ENCODE peak calls at places on chromosomes 13 and 19, in eight cellular contexts. B, L, Y, X, M, D, W and E are unnamed samples.
A peak's percentile ranks its signal among the peaks of the same experiment; 100 is the strongest.

GRCh38 chr13:63190742-63191141 is 1775.1 kb upstream of the PCDH20 start:
- DNase-seq in B (peak; percentile 49), L (no peak), Y (no peak), X (no peak), M (no peak), D (no peak), W (no peak), E (no peak)

GRCh38 chr19:27774337-27774736 is 1438.6 kb downstream of the UQCRFS1 start:
- DNase-seq in B (no peak), L (no peak), Y (peak; percentile 84), X (no peak), M (no peak), D (no peak), W (no peak), E (no peak)

GRCh38 chr19:13128583-13128982 is 10.5 kb downstream of the NACC1 start:
- DNase-seq in B (no peak), L (no peak), Y (no peak), X (no peak), M (no peak), D (no peak), W (no peak), E (no peak)

GRCh38 chr19:3111586-3112247 is 17.6 kb downstream of the GNA11 start:
- DNase-seq in B (no peak), L (no peak), Y (no peak), X (no peak), M (no peak), D (no peak), W (no peak), E (no peak)

GRCh38 chr13:33927315-33927714 is 109.4 kb downstream of the RFC3 start:
- DNase-seq in B (peak; percentile 67), L (no peak), Y (no peak), X (no peak), M (no peak), D (no peak), W (no peak), E (no peak)

GRCh38 chr13:19822673-19823072 is 39.9 kb upstream of the PSPC1 start:
- DNase-seq in B (no peak), L (no peak), Y (no peak), X (no peak), M (no peak), D (no peak), W (no peak), E (no peak)

GRCh38 chr13:112583592-112584277 is 4.2 kb downstream of the TUBGCP3 start:
- DNase-seq in B (no peak), L (no peak), Y (no peak), X (no peak), M (no peak), D (no peak), W (no peak), E (peak; percentile 36)

GRCh38 chr19:46736544-46737274 is 9.1 kb upstream of the FKRP start:
- DNase-seq in B (no peak), L (no peak), Y (no peak), X (no peak), M (no peak), D (peak; percentile 61), W (no peak), E (no peak)

GRCh38 chr13:33197551-33197971 is 88.0 kb downstream of the STARD13 start:
- DNase-seq in B (no peak), L (no peak), Y (peak; percentile 48), X (no peak), M (no peak), D (no peak), W (no peak), E (no peak)

GRCh38 chr13:105510363-105510762 is 1025.1 kb downstream of the EFNB2 start:
- DNase-seq in B (no peak), L (no peak), Y (no peak), X (no peak), M (no peak), D (no peak), W (no peak), E (no peak)

GRCh38 chr13:30866692-30867669 is 39.1 kb upstream of the MEDAG start:
- DNase-seq in B (no peak), L (peak; percentile 50), Y (peak; percentile 21), X (no peak), M (no peak), D (no peak), W (no peak), E (no peak)

GRCh38 chr13:20219585-20219984 is 12.5 kb downstream of the GJB6 start:
- DNase-seq in B (no peak), L (no peak), Y (no peak), X (no peak), M (no peak), D (no peak), W (no peak), E (no peak)

GRCh38 chr13:111115841-111116500 is 861 bp downstream of the ARHGEF7 start:
- DNase-seq in B (peak; percentile 59), L (peak; percentile 80), Y (peak; percentile 67), X (no peak), M (peak; percentile 6), D (no peak), W (no peak), E (peak; percentile 45)

GRCh38 chr19:50290775-50291174 is 38.4 kb downstream of the KCNC3 start:
- DNase-seq in B (no peak), L (no peak), Y (no peak), X (no peak), M (no peak), D (no peak), W (no peak), E (no peak)

GRCh38 chr19:2351591-2351990 is 8.5 kb upstream of the TMPRSS9 start:
- DNase-seq in B (no peak), L (no peak), Y (no peak), X (no peak), M (no peak), D (no peak), W (no peak), E (no peak)

GRCh38 chr13:61253105-61253877 is 162.4 kb downstream of the PCDH20 start:
- DNase-seq in B (no peak), L (no peak), Y (no peak), X (no peak), M (no peak), D (no peak), W (no peak), E (no peak)

GRCh38 chr13:100399455-100399854 is 189.1 kb downstream of the GGACT start:
- DNase-seq in B (no peak), L (no peak), Y (no peak), X (no peak), M (no peak), D (no peak), W (no peak), E (no peak)

GRCh38 chr13:54185785-54186184 is 1157.2 kb downstream of the OLFM4 start:
- DNase-seq in B (no peak), L (no peak), Y (peak; percentile 80), X (no peak), M (no peak), D (no peak), W (no peak), E (no peak)

GRCh38 chr19:36245210-36246005 is 30.5 kb downstream of the ZNF146 start:
- DNase-seq in B (no peak), L (no peak), Y (peak; percentile 95), X (no peak), M (no peak), D (no peak), W (no peak), E (no peak)

GRCh38 chr13:24279706-24280105 is 29.7 kb upstream of the C1QTNF9 start:
- DNase-seq in B (no peak), L (no peak), Y (peak; percentile 29), X (no peak), M (no peak), D (no peak), W (no peak), E (no peak)

GRCh38 chr13:113666324-113666660 is 727 bp upstream of the GRK1 start:
- DNase-seq in B (no peak), L (no peak), Y (peak; percentile 40), X (no peak), M (no peak), D (peak; percentile 39), W (no peak), E (no peak)

GRCh38 chr13:18962168-18962734 is 219.4 kb downstream of the TUBA3C start:
- DNase-seq in B (no peak), L (no peak), Y (no peak), X (no peak), M (no peak), D (no peak), W (no peak), E (no peak)

GRCh38 chr13:114249062-114249461 is 14.4 kb downstream of the CDC16 start:
- DNase-seq in B (no peak), L (no peak), Y (no peak), X (no peak), M (no peak), D (no peak), W (no peak), E (no peak)

GRCh38 chr13:40470665-40471064 is 195.8 kb downstream of the FOXO1 start:
- DNase-seq in B (peak; percentile 62), L (peak; percentile 88), Y (no peak), X (no peak), M (no peak), D (no peak), W (no peak), E (peak; percentile 28)

GRCh38 chr13:44309771-44310767 is 63.6 kb upstream of the SERP2 start:
- DNase-seq in B (peak; percentile 50), L (peak; percentile 63), Y (no peak), X (peak; percentile 8), M (no peak), D (no peak), W (no peak), E (peak; percentile 54)